ENCODE peak calls at places on chromosomes 6 and 20, in six cellular contexts. N is tibial nerve, P is cardiac muscle cell, W is IMR-90, C is colonic mucosa, B is GM23338. I is an unnamed sample.

GRCh38 chr6:168414696-168415095 is 26.3 kb upstream of the SMOC2 start:
- DNase-seq in N (no peak), P (no peak), W (no peak), C (no peak), B (no peak), I (no peak)

GRCh38 chr20:22623211-22623610 is 38.8 kb upstream of the FOXA2 start:
- DNase-seq in N (no peak), P (no peak), W (peak; percentile 0), C (no peak), B (peak; percentile 38), I (no peak)

GRCh38 chr6:11650711-11651110 is 113.2 kb downstream of the TMEM170B start:
- DNase-seq in N (no peak), P (no peak), W (no peak), C (no peak), B (peak; percentile 5), I (peak; percentile 6)

GRCh38 chr6:155521719-155522118 is 66.1 kb upstream of the NOX3 start:
- DNase-seq in N (no peak), P (no peak), W (peak; percentile 61), C (no peak), B (no peak), I (peak; percentile 39)

GRCh38 chr6:167020211-167020610 is 21.0 kb downstream of the CEP43 start:
- DNase-seq in N (no peak), P (no peak), W (no peak), C (no peak), B (no peak), I (no peak)

GRCh38 chr6:14743465-14744211 is 502.2 kb upstream of the JARID2 start:
- DNase-seq in N (peak; percentile 46), P (no peak), W (peak; percentile 100), C (no peak), B (no peak), I (peak; percentile 98)

GRCh38 chr20:62966212-62967148 is 14.0 kb downstream of the SLC17A9 start:
- DNase-seq in N (no peak), P (no peak), W (no peak), C (no peak), B (no peak), I (no peak)

GRCh38 chr6:21733311-21733710 is 139.8 kb downstream of the SOX4 start:
- DNase-seq in N (no peak), P (no peak), W (peak; percentile 37), C (no peak), B (no peak), I (no peak)

GRCh38 chr20:25291432-25292133 is 43.7 kb downstream of the PYGB start:
- DNase-seq in N (no peak), P (no peak), W (no peak), C (no peak), B (no peak), I (no peak)

GRCh38 chr6:136737343-136738177 is 54.7 kb downstream of the MAP3K5 start:
- DNase-seq in N (peak; percentile 11), P (peak; percentile 9), W (peak; percentile 82), C (no peak), B (no peak), I (peak; percentile 93)

GRCh38 chr20:39778847-39779641 is 816.9 kb downstream of the DHX35 start:
- DNase-seq in N (no peak), P (no peak), W (no peak), C (no peak), B (peak; percentile 24), I (no peak)
- TF ChIP-seq CTCF in N (no peak), P (no peak), W (no peak), C (no peak), B (no peak), I (no peak)

DNA sequence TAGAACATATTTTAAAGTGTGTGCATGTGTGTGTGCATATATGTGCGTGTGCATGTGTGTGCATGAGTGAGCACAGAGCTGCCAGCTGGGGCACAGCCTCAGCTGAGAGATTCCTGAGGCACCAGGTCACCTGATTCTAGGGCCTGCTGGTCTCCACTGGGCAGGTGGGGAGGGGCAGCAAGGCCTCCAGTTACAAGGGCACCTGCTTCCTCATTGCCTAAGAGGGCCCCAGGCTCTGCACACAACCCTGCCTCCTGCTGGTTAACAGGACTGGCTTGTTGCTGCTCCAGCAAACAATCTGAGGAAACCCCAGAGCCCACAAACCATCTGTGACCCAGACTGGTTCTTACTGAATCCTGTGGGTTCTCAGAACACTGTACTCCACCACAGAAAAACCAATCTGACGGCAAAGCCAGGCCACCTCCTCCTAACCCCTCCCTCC is 22.9 kb upstream of the UBE2J1 start:
- DNase-seq in N (no peak), P (peak; percentile 82), W (no peak), C (peak; percentile 77), B (peak; percentile 95), I (no peak)
- H3K4me3 ChIP-seq in N (no peak overlapping the region), P (no peak overlapping the region), W (no peak overlapping the region), C (no peak overlapping the region), B (no peak overlapping the region), I (no peak overlapping the region)

GRCh38 chr6:34237722-34238506 is 1.2 kb downstream of the HMGA1 start:
- DNase-seq in N (no peak), P (peak; percentile 66), W (peak; percentile 33), C (peak; percentile 71), B (peak; percentile 71), I (peak; percentile 47)
- TF ChIP-seq CTCF in N (no peak), P (peak; percentile 31), W (peak; percentile 34), C (no peak), B (peak; percentile 30), I (peak; percentile 33)

GRCh38 chr6:85865665-85866372 is 223.1 kb upstream of the SYNCRIP start:
- DNase-seq in N (no peak), P (no peak), W (peak; percentile 71), C (peak; percentile 32), B (no peak), I (peak; percentile 65)
- H3K4me3 ChIP-seq in N (peak overlapping the region; percentile 51), P (no peak overlapping the region), W (peak overlapping the region; percentile 58), C (peak overlapping the region; percentile 26), B (no peak overlapping the region), I (peak overlapping the region; percentile 62)

DNA sequence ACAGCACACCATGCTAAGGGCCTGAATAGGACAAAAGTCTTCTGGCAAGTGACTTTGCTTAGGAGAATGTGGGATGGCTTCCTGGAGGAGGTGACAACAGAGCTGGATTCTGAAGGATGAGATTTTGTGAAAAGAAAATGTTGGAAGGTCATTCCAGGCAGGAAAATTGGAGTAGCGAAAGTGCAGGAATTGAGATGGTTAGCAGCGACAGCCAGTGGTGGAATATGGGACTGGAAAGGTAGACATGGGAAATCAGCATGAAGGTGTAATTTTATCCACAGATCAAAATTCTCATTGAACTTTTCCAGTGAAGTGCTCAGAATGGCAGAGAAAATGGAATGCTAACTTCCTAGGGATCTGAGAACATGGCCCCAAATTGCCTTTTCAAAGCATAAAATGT is 5.7 kb upstream of the BACH2 start:
- DNase-seq in N (no peak), P (no peak), W (no peak), C (no peak), B (no peak), I (no peak)
- TF ChIP-seq CTCF in N (no peak), P (no peak), W (no peak), C (no peak), B (no peak), I (peak; percentile 20)

DNA sequence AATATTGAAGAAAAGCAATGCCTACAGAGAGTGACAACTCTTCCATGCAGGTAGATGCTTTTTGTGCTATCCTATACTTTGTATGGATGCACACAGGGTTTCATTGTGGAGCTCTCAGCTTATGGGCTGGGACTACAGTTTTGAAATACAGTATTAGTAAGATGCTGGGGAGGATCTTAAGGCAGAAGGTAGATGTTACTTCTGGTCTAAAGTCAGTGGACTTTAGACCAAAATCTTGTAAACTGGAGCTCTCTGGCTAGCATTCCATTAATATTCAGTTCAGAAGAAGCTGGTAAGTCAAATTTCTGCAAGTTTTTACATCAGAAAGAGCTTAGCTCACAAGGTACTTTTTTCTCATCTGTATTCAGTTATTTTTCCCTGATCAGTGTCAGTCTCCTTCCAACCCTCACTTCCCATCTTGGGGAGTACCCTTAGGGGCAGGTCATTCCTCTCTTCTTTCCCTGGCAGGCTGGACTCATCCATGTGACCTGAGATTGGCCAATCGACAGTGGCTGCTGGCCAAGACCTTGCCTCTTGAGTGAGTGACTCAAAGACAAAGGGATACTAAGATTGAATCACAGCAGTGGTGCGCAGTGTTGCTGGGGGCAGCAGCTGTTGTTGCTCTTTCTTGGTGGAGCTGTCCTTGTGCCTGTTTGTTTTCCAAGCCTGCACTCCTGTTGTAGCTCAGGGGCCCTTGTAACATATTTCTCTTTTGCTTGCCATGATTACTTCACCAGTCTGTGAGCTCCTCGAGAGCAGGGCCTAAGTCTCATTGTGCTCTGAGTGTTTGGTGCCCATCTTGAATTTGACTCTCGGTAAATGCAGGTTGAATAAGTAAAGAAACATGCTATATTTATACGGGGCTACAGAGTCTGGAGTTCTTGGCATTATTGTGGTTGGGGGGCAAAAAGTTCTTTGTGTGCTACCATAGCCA is 2.8 kb upstream of the PHF20 start:
- DNase-seq in N (peak; percentile 100), P (peak; percentile 72), W (peak; percentile 98), C (peak; percentile 85), B (peak; percentile 93), I (peak; percentile 96)
- H3K4me3 ChIP-seq in N (no peak overlapping the region), P (no peak overlapping the region), W (no peak overlapping the region), C (no peak overlapping the region), B (no peak overlapping the region), I (no peak overlapping the region)

DNA sequence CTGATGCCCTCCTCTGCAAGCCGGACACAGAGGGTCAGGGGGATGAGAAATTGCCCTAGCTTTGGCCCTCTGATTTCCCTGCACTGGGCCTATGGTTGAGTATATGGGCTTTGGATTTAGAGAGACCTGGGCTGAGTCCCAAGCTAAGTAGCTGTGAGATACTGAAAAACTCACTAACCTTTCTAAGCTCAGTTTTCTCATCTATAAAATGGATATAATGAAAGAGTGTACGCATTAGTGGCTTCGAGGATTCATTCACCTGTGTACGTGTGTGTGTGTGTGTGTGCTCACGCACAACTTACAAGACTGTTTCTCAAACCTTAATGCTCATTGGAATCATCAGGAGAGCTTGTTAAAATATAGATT is 12.7 kb upstream of the RBPJL start:
- DNase-seq in N (no peak), P (no peak), W (no peak), C (no peak), B (no peak), I (no peak)
- TF ChIP-seq CTCF in N (peak; percentile 5), P (no peak), W (no peak), C (no peak), B (no peak), I (no peak)

I was measured in fibroblast of villous mesenchyme.